ENCODE peak calls at places on chromosome 3, in five cellular contexts. L, B, X, N and S are unnamed samples.

GRCh38 chr3:144362126-144362525 is 390.5 kb downstream of the DIPK2A start:
- DNase-seq in X (no peak), N (no peak), L (no peak), B (no peak), S (no peak)

GRCh38 chr3:171129827-171130226 is 103.3 kb upstream of the SLC2A2 start:
- DNase-seq in N (no peak), L (no peak), B (no peak), X (no peak), S (no peak)

GRCh38 chr3:194009892-194010533 is 125.9 kb upstream of the HES1 start:
- DNase-seq in N (no peak), B (no peak), L (no peak), X (no peak), S (no peak)

GRCh38 chr3:42226470-42227425 is 39.2 kb downstream of the CCK start:
- DNase-seq in X (no peak), B (no peak), N (no peak), L (peak; percentile 17), S (no peak)

GRCh38 chr3:13282528-13282985 is 137.6 kb downstream of the NUP210 start:
- DNase-seq in L (no peak), N (no peak), X (peak; percentile 35), B (no peak), S (no peak)

GRCh38 chr3:100277255-100277800 is 16.5 kb downstream of the TBC1D23 start:
- DNase-seq in N (no peak), L (no peak), X (no peak), B (no peak), S (no peak)

GRCh38 chr3:3665961-3666640 is 133.1 kb upstream of the LRRN1 start:
- DNase-seq in N (peak; percentile 63), B (no peak), L (no peak), X (peak; percentile 22), S (no peak)

GRCh38 chr3:127134887-127135240 is 58.1 kb upstream of the PRR23E start:
- DNase-seq in N (no peak), L (no peak), X (no peak), B (no peak), S (no peak)

GRCh38 chr3:197586181-197586580 is 30.4 kb upstream of the BDH1 start:
- DNase-seq in L (no peak), B (no peak), N (no peak), X (no peak), S (no peak)

GRCh38 chr3:182133752-182134151 is 422.0 kb downstream of the SOX2 start:
- DNase-seq in N (no peak), B (no peak), L (no peak), X (no peak), S (no peak)

GRCh38 chr3:172542999-172543398 is 19.8 kb upstream of the TNFSF10 start:
- DNase-seq in N (no peak), B (no peak), L (no peak), X (no peak), S (no peak)

GRCh38 chr3:12405432-12406272 is 78.6 kb upstream of the TSEN2 start:
- DNase-seq in B (peak; percentile 86), N (peak; percentile 75), X (peak; percentile 95), L (no peak), S (peak; percentile 20)

GRCh38 chr3:11154036-11154952 is at the start of gene HRH1:
- DNase-seq in B (peak; percentile 20), X (no peak), N (peak; percentile 35), L (no peak), S (no peak)

GRCh38 chr3:97952280-97952679 is 20.0 kb downstream of the RIOX2 start:
- DNase-seq in X (no peak), B (peak; percentile 43), L (no peak), N (peak; percentile 31), S (no peak)

GRCh38 chr3:55655544-55655943 is 168.4 kb upstream of the WNT5A start:
- DNase-seq in L (no peak), X (no peak), N (no peak), B (no peak), S (no peak)

GRCh38 chr3:159803444-159803843 is 185.2 kb upstream of the IL12A start:
- DNase-seq in B (no peak), N (no peak), X (no peak), L (no peak), S (no peak)

GRCh38 chr3:41575754-41576153 is 376.4 kb downstream of the CTNNB1 start:
- DNase-seq in N (peak; percentile 47), L (no peak), X (peak; percentile 38), B (no peak), S (peak; percentile 60)

GRCh38 chr3:178182337-178182761 is 353.9 kb upstream of the KCNMB2 start:
- DNase-seq in B (no peak), L (no peak), X (no peak), N (no peak), S (peak; percentile 91)

GRCh38 chr3:17136251-17136721 is 251.5 kb downstream of the PLCL2 start:
- DNase-seq in B (no peak), L (no peak), X (no peak), N (peak; percentile 56), S (peak; percentile 12)

GRCh38 chr3:123743121-123743520 is 141.0 kb downstream of the MYLK start:
- DNase-seq in X (no peak), N (no peak), B (no peak), L (no peak), S (no peak)

GRCh38 chr3:123749716-123750115 is 134.4 kb downstream of the MYLK start:
- DNase-seq in B (no peak), N (no peak), X (no peak), L (no peak), S (no peak)

GRCh38 chr3:123741058-123741511 is 143.0 kb downstream of the MYLK start:
- DNase-seq in L (no peak), X (no peak), B (no peak), N (no peak), S (no peak)

GRCh38 chr3:123750209-123750608 is 133.9 kb downstream of the MYLK start:
- DNase-seq in B (no peak), X (no peak), L (no peak), N (no peak), S (no peak)

GRCh38 chr3:123745184-123745855 is 138.8 kb downstream of the MYLK start:
- DNase-seq in N (no peak), L (peak; percentile 9), X (no peak), B (no peak), S (no peak)
- TF ChIP-seq CTCF in N (peak; percentile 37), L (peak; percentile 56), X (peak; percentile 56), B (peak; percentile 8), S (peak; percentile 56)

DNA sequence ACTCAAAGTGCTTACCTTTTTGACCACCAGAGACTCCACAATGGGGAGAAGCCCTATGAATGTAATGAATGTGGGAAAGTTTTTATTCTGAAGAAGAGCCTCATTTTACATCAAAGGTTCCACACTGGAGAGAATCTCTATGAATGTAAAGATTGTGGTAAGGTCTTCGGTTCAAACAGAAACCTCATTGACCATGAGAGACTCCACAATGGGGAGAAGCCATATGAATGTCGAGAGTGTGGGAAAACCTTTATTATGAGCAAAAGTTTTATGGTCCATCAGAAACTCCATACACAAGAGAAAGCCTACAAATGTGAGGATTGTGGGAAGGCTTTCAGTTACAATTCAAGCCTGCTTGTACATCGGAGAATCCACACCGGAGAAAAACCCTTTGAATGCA is 5.5 kb upstream of the ZNF35 start:
- DNase-seq in L (no peak), B (no peak), N (no peak), X (no peak), S (no peak)
- H3K9me3 ChIP-seq in L (no peaks in the 10 kb centered on the region), B (peaks cover 44% of the 10 kb centered on the region), N (peaks cover 82% of the 10 kb centered on the region), X (peaks cover 30% of the 10 kb centered on the region), S (no peaks in the 10 kb centered on the region)

GRCh38 chr3:132997404-132997803 is 40.8 kb upstream of the TMEM108 start:
- DNase-seq in B (no peak), X (no peak), L (no peak), N (no peak), S (no peak)
- H3K4me1 ChIP-seq in B (no peaks in the 10 kb centered on the region), X (no peaks in the 10 kb centered on the region), L (no peaks in the 10 kb centered on the region), N (no peaks in the 10 kb centered on the region), S (no peaks in the 10 kb centered on the region)

GRCh38 chr3:24829632-24830229 is 335.1 kb upstream of the THRB start:
- DNase-seq in L (no peak), B (peak; percentile 11), X (peak; percentile 17), N (no peak), S (no peak)
- TF ChIP-seq CTCF in L (no peak), B (no peak), X (no peak), N (no peak), S (no peak)

GRCh38 chr3:44734646-44735168 is 5.3 kb downstream of the ZNF501 start:
- DNase-seq in N (no peak), X (no peak), B (no peak), L (no peak), S (no peak)
- H3K9me3 ChIP-seq in N (peaks cover 100% of the 10 kb centered on the region), X (peaks cover 23% of the 10 kb centered on the region), B (peaks cover 73% of the 10 kb centered on the region), L (peaks cover 55% of the 10 kb centered on the region), S (no peaks in the 10 kb centered on the region)